ENCODE peak calls at places on chromosomes 1 and 21, in four cellular contexts. One of them, this sample, is unnamed.

GRCh38 chr1:31784356-31785019 is 20.3 kb upstream of the ADGRB2 start:
- DNase-seq in lower lobe of right lung: peak; percentile 14
- DNase-seq in aorta: peak; percentile 69
- DNase-seq in adrenal gland: no peak
- DNase-seq in this sample: no peak

GRCh38 chr1:10001016-10001665 is 4.1 kb downstream of the RBP7 start:
- DNase-seq in adrenal gland: no peak
- DNase-seq in lower lobe of right lung: no peak
- DNase-seq in aorta: no peak
- DNase-seq in this sample: no peak

GRCh38 chr1:44628962-44629756 is 45.1 kb downstream of the TMEM53 start:
- DNase-seq in lower lobe of right lung: no peak
- DNase-seq in adrenal gland: no peak
- DNase-seq in aorta: no peak
- DNase-seq in this sample: no peak

GRCh38 chr21:33133912-33134311 is 64.0 kb downstream of the OLIG1 start:
- DNase-seq in lower lobe of right lung: no peak
- DNase-seq in aorta: peak; percentile 49
- DNase-seq in adrenal gland: no peak
- DNase-seq in this sample: no peak

GRCh38 chr1:59698386-59698785 is 116.4 kb upstream of the HOOK1 start:
- DNase-seq in adrenal gland: no peak
- DNase-seq in lower lobe of right lung: no peak
- DNase-seq in aorta: no peak
- DNase-seq in this sample: no peak

GRCh38 chr1:171645553-171646336 is 6.7 kb downstream of the MYOC start:
- DNase-seq in adrenal gland: peak; percentile 78
- DNase-seq in lower lobe of right lung: no peak
- DNase-seq in aorta: peak; percentile 85
- DNase-seq in this sample: no peak

GRCh38 chr1:96374076-96374762 is 347.4 kb upstream of the PTBP2 start:
- DNase-seq in lower lobe of right lung: no peak
- DNase-seq in adrenal gland: no peak
- DNase-seq in aorta: no peak
- DNase-seq in this sample: no peak

GRCh38 chr1:109632671-109633346 is 13.2 kb downstream of the AMPD2 start:
- DNase-seq in lower lobe of right lung: no peak
- DNase-seq in adrenal gland: peak; percentile 30
- DNase-seq in aorta: no peak
- DNase-seq in this sample: peak; percentile 37

GRCh38 chr1:154765970-154766369 is 104.1 kb downstream of the KCNN3 start:
- DNase-seq in aorta: peak; percentile 28
- DNase-seq in adrenal gland: no peak
- DNase-seq in lower lobe of right lung: no peak
- DNase-seq in this sample: peak; percentile 48

GRCh38 chr1:6322161-6322560 is 61.3 kb upstream of the GPR153 start:
- DNase-seq in lower lobe of right lung: no peak
- DNase-seq in aorta: no peak
- DNase-seq in adrenal gland: no peak
- DNase-seq in this sample: no peak

GRCh38 chr1:244181867-244182266 is 130.8 kb downstream of the ZBTB18 start:
- DNase-seq in lower lobe of right lung: no peak
- DNase-seq in adrenal gland: no peak
- DNase-seq in aorta: no peak
- DNase-seq in this sample: no peak

GRCh38 chr1:244187310-244187709 is 136.2 kb downstream of the ZBTB18 start:
- DNase-seq in adrenal gland: no peak
- DNase-seq in aorta: no peak
- DNase-seq in lower lobe of right lung: no peak
- DNase-seq in this sample: no peak

GRCh38 chr1:244191581-244191980 is 140.5 kb downstream of the ZBTB18 start:
- DNase-seq in lower lobe of right lung: no peak
- DNase-seq in adrenal gland: no peak
- DNase-seq in aorta: no peak
- DNase-seq in this sample: no peak

GRCh38 chr1:244192336-244192735 is 141.3 kb downstream of the ZBTB18 start:
- DNase-seq in aorta: no peak
- DNase-seq in adrenal gland: no peak
- DNase-seq in lower lobe of right lung: no peak
- DNase-seq in this sample: no peak

DNA sequence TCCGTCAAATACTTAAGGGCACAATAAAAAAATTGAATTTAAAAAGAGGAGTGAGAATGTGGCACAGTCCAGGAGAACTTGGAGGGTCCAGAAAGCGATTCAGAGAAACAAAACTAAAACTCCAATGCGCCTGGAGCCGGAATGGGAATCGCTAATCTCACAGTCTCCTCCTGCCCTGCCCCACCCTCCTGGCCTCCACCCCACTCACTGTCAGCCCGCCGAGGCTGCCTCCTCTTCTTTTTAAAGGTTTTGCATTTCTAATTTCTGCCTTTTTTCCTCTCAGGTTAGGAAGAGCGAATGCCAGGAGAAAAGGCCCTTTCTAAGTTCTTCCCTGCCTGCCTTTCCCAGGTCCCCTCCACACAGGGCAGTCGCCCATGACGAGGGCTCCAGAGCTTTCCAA is 135.3 kb downstream of the ZBTB18 start:
- DNase-seq in adrenal gland: no peak
- DNase-seq in lower lobe of right lung: no peak
- DNase-seq in aorta: no peak
- DNase-seq in this sample: no peak
- H3K4me3 ChIP-seq in adrenal gland: no peak overlapping the region
- H3K4me3 ChIP-seq in lower lobe of right lung: no peak overlapping the region
- H3K4me3 ChIP-seq in aorta: no peak overlapping the region
- H3K4me3 ChIP-seq in this sample: no peak overlapping the region

GRCh38 chr1:204578867-204579664 is 62.9 kb downstream of the MDM4 start:
- DNase-seq in aorta: no peak
- DNase-seq in adrenal gland: no peak
- DNase-seq in lower lobe of right lung: no peak
- DNase-seq in this sample: peak; percentile 51

GRCh38 chr1:204581759-204582158 is 65.6 kb downstream of the MDM4 start:
- DNase-seq in aorta: no peak
- DNase-seq in lower lobe of right lung: no peak
- DNase-seq in adrenal gland: no peak
- DNase-seq in this sample: no peak

GRCh38 chr1:204580862-204581261 is 64.7 kb downstream of the MDM4 start:
- DNase-seq in adrenal gland: no peak
- DNase-seq in aorta: no peak
- DNase-seq in lower lobe of right lung: no peak
- DNase-seq in this sample: no peak

GRCh38 chr1:204577794-204578478 is 61.7 kb downstream of the MDM4 start:
- DNase-seq in adrenal gland: no peak
- DNase-seq in lower lobe of right lung: no peak
- DNase-seq in aorta: no peak
- DNase-seq in this sample: no peak

GRCh38 chr1:204579681-204580080 is 63.5 kb downstream of the MDM4 start:
- DNase-seq in adrenal gland: no peak
- DNase-seq in aorta: no peak
- DNase-seq in lower lobe of right lung: no peak
- DNase-seq in this sample: no peak
- H3K4me1 ChIP-seq in adrenal gland: no peaks in the 10 kb centered on the region
- H3K4me1 ChIP-seq in aorta: no peaks in the 10 kb centered on the region
- H3K4me1 ChIP-seq in lower lobe of right lung: peaks cover 15% of the 10 kb centered on the region
- H3K4me1 ChIP-seq in this sample: peaks cover 5% of the 10 kb centered on the region

GRCh38 chr1:169121146-169121923 is 14.8 kb downstream of the ATP1B1 start:
- DNase-seq in lower lobe of right lung: no peak
- DNase-seq in adrenal gland: no peak
- DNase-seq in aorta: no peak
- DNase-seq in this sample: no peak

GRCh38 chr1:169117599-169117998 is 11.1 kb downstream of the ATP1B1 start:
- DNase-seq in aorta: no peak
- DNase-seq in lower lobe of right lung: no peak
- DNase-seq in adrenal gland: no peak
- DNase-seq in this sample: no peak

GRCh38 chr1:169119405-169119804 is 12.9 kb downstream of the ATP1B1 start:
- DNase-seq in aorta: no peak
- DNase-seq in adrenal gland: no peak
- DNase-seq in lower lobe of right lung: no peak
- DNase-seq in this sample: no peak

GRCh38 chr1:169118227-169118626 is 11.7 kb downstream of the ATP1B1 start:
- DNase-seq in adrenal gland: peak; percentile 58
- DNase-seq in aorta: no peak
- DNase-seq in lower lobe of right lung: no peak
- DNase-seq in this sample: no peak

DNA sequence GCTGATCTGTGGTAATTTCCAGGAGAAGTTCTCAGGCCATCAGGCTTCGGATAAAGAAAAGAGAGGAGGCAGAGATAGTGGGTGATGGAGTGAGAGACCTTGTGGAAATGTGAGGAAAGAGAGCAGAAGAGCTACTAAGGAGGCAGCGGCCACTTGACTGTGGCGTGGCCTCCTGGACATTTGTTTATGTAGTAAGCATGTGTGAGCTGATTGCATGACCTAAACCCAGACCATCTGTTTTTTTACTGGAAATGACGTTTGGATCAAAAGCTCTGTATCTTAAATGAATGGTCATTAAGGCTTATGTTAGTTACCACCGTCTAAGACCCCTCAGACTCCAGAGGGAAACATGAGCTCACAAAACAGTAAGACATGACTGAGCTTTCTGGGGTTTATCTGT is 13.6 kb downstream of the ATP1B1 start:
- DNase-seq in lower lobe of right lung: no peak
- DNase-seq in aorta: no peak
- DNase-seq in adrenal gland: no peak
- DNase-seq in this sample: no peak
- H3K36me3 ChIP-seq in lower lobe of right lung: peaks cover 31% of the 10 kb centered on the region
- H3K36me3 ChIP-seq in aorta: peaks cover 4% of the 10 kb centered on the region
- H3K36me3 ChIP-seq in adrenal gland: peaks cover 23% of the 10 kb centered on the region
- H3K36me3 ChIP-seq in this sample: peaks cover 14% of the 10 kb centered on the region

DNA sequence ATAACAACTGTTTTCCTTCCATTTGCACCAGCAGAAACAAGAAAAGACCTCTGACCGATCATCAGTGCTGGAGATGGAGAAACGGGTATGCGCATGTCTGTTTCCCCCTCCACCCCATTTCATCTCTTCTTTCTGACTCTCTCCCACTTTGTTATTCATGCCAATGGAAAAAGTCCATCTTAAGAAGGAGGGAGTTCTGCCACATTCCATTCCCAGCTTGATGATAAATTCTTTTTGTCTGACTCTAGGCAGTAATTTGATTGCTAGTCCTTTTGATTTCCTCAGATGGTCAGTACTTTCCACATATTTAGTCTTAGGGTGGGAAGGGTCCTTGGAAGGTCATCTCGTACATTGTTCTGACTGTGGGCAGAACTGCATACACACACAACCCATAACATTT is 142.5 kb downstream of the SYT2 start:
- DNase-seq in aorta: no peak
- DNase-seq in adrenal gland: no peak
- DNase-seq in lower lobe of right lung: no peak
- DNase-seq in this sample: no peak
- H3K4me3 ChIP-seq in aorta: no peak overlapping the region
- H3K4me3 ChIP-seq in adrenal gland: no peak overlapping the region
- H3K4me3 ChIP-seq in lower lobe of right lung: no peak overlapping the region
- H3K4me3 ChIP-seq in this sample: no peak overlapping the region

DNA sequence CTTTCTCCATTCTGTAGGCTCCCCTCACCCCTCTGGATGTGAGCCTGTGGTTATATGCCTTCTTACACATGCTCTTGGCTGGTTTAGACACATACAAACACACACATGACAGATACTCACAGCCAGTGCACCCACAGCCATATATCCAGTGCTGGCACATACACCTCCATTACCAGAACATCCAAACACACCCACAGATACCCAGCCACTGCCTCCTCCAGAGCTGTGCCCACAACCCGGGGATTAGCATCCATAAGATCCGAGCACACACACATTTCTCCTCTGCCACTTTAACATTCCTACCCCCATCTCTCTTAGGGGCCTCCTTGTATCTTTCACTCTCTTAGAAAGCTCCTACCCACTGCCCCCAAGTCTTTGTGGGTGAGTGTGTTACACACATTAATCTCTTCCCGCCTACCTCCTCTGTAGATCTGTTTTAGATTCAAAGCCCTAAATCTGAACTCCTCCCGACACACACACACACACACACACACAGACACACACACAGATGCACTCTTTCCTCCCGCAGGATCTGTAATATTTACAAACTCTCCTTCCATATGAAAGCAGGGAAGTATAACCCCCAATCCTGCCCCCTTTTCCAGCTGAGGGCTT is 4.0 kb downstream of the PEA15 start:
- DNase-seq in lower lobe of right lung: no peak
- DNase-seq in aorta: no peak
- DNase-seq in adrenal gland: no peak
- DNase-seq in this sample: no peak
- H3K4me1 ChIP-seq in lower lobe of right lung: peaks cover 55% of the 10 kb centered on the region
- H3K4me1 ChIP-seq in aorta: peaks cover 7% of the 10 kb centered on the region
- H3K4me1 ChIP-seq in adrenal gland: peaks cover 19% of the 10 kb centered on the region
- H3K4me1 ChIP-seq in this sample: no peaks in the 10 kb centered on the region

GRCh38 chr1:151428068-151428467 is 28.7 kb downstream of the PSMB4 start:
- DNase-seq in aorta: no peak
- DNase-seq in lower lobe of right lung: no peak
- DNase-seq in adrenal gland: no peak
- DNase-seq in this sample: no peak
- H3K36me3 ChIP-seq in aorta: peaks cover 7% of the 10 kb centered on the region
- H3K36me3 ChIP-seq in lower lobe of right lung: peaks cover 76% of the 10 kb centered on the region
- H3K36me3 ChIP-seq in adrenal gland: peaks cover 74% of the 10 kb centered on the region
- H3K36me3 ChIP-seq in this sample: peaks cover 30% of the 10 kb centered on the region

DNA sequence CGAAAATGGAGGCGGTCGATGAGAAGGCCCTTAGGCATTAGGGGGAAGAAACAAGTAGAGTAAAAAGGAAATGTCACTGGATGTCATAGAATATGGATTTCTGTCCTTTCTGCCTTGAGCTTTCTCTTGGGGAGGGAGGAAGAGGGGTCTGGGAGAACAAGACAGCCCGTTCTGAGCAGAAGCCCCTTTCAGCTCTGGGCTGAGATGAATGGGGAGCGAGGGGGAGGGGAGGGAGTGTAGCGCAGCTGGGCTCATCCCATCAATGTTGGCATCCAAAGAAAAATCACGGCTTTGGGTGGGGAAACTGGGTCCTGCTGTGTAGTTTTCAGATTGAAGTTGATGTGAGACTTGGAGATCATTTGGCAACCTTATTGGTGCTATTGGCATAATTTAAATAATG is 35.7 kb downstream of the ABCG1 start:
- DNase-seq in aorta: no peak
- DNase-seq in lower lobe of right lung: peak; percentile 9
- DNase-seq in adrenal gland: no peak
- DNase-seq in this sample: no peak
- H3K4me3 ChIP-seq in aorta: no peak overlapping the region
- H3K4me3 ChIP-seq in lower lobe of right lung: no peak overlapping the region
- H3K4me3 ChIP-seq in adrenal gland: no peak overlapping the region
- H3K4me3 ChIP-seq in this sample: no peak overlapping the region

DNA sequence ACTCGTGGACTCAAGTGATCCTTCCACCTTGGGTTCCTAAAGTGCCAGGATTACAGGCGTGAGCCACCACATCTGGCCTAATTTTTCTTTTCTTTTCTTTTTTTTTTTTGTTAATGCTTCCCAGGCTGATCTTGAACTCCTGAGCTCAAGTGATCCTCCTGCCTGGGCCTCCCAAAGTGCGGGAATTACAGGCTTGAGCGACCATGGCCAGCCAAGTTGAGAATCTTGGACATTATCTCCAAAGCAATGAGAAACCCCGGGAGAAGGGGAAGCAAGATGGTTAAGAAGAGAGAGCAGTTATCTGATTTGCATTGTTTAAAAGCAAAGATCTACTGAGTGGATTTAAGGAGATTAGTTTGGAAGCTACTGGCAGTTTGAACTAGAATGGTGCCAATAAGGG is 9.1 kb downstream of the HIPK1 start:
- DNase-seq in lower lobe of right lung: no peak
- DNase-seq in adrenal gland: no peak
- DNase-seq in aorta: no peak
- DNase-seq in this sample: no peak
- H3K4me1 ChIP-seq in lower lobe of right lung: peaks cover 68% of the 10 kb centered on the region
- H3K4me1 ChIP-seq in adrenal gland: no peaks in the 10 kb centered on the region
- H3K4me1 ChIP-seq in aorta: no peaks in the 10 kb centered on the region
- H3K4me1 ChIP-seq in this sample: no peaks in the 10 kb centered on the region

This sample was measured in small intestine.